ENCODE peak calls at places on chromosomes 12 and 14, in eight cellular contexts. G, D, A, Y, J, E, B and O are unnamed samples.

GRCh38 chr14:99255621-99256482 is 16.1 kb downstream of the BCL11B start:
- DNase-seq in G (no peak), J (no peak), A (no peak), Y (no peak), E (peak), B (no peak), D (no peak), O (no peak)

GRCh38 chr12:130945793-130946492 is 7.8 kb upstream of the ADGRD1 start:
- DNase-seq in G (peak), Y (no peak), E (no peak), J (no peak), A (no peak), D (no peak), B (no peak), O (no peak)

GRCh38 chr12:54603872-54604271 is 15.4 kb upstream of the PPP1R1A start:
- DNase-seq in D (no peak), G (no peak), J (no peak), A (no peak), B (no peak), Y (no peak), E (no peak), O (no peak)

GRCh38 chr12:49323524-49324097 is 556 bp downstream of the TROAP start:
- DNase-seq in Y (no peak), G (no peak), J (no peak), A (no peak), B (peak), E (no peak), D (no peak), O (no peak)

GRCh38 chr12:89497005-89497404 is 27.6 kb downstream of the GALNT4 start:
- DNase-seq in A (no peak), D (no peak), B (no peak), Y (no peak), E (no peak), J (no peak), G (no peak), O (no peak)

GRCh38 chr12:53098354-53098981 is 1.0 kb downstream of the IGFBP6 start:
- DNase-seq in D (no peak), B (no peak), Y (no peak), E (no peak), A (peak), J (peak), G (peak), O (no peak)

GRCh38 chr12:67155863-67156262 is 113.3 kb upstream of the CAND1 start:
- DNase-seq in G (no peak), Y (no peak), E (no peak), B (no peak), J (no peak), D (no peak), A (no peak), O (no peak)

GRCh38 chr14:51473351-51473750 is 178.4 kb upstream of the FRMD6 start:
- DNase-seq in B (no peak), J (no peak), A (no peak), E (no peak), Y (no peak), D (no peak), G (no peak), O (no peak)

GRCh38 chr14:78302841-78303240 is 132.7 kb downstream of the NRXN3 start:
- DNase-seq in A (no peak), G (no peak), J (no peak), E (no peak), B (no peak), Y (no peak), D (no peak), O (no peak)

GRCh38 chr12:100253437-100253836 is 13.4 kb downstream of the DEPDC4 start:
- DNase-seq in D (no peak), A (no peak), E (no peak), J (no peak), Y (no peak), B (no peak), G (no peak), O (no peak)

GRCh38 chr12:124906606-124907261 is 7.7 kb downstream of the UBC start:
- DNase-seq in A (peak), B (peak), E (peak), D (peak), Y (peak), J (peak), G (peak), O (peak)

GRCh38 chr14:50038398-50039119 is 77.8 kb downstream of the VCPKMT start:
- DNase-seq in D (no peak), J (no peak), E (no peak), A (peak), G (peak), Y (peak), B (no peak), O (no peak)
- TF ChIP-seq CTCF in D (no peak), J (no peak), E (no peak), A (no peak), G (no peak), Y (no peak), B (no peak), O (no peak)

GRCh38 chr12:64678248-64678647 is 68.0 kb downstream of the RASSF3 start:
- DNase-seq in D (no peak), G (no peak), B (no peak), A (no peak), Y (no peak), J (peak), E (no peak), O (no peak)
- TF ChIP-seq CTCF in D (no peak), G (no peak), B (no peak), A (no peak), Y (no peak), J (peak), E (no peak), O (peak)

GRCh38 chr14:52923902-52924575 is 26.8 kb downstream of the FERMT2 start:
- DNase-seq in Y (no peak), B (no peak), A (no peak), J (no peak), D (no peak), G (no peak), E (no peak), O (no peak)
- TF ChIP-seq CTCF in Y (no peak), B (no peak), A (no peak), J (peak), D (no peak), G (no peak), E (no peak), O (no peak)

DNA sequence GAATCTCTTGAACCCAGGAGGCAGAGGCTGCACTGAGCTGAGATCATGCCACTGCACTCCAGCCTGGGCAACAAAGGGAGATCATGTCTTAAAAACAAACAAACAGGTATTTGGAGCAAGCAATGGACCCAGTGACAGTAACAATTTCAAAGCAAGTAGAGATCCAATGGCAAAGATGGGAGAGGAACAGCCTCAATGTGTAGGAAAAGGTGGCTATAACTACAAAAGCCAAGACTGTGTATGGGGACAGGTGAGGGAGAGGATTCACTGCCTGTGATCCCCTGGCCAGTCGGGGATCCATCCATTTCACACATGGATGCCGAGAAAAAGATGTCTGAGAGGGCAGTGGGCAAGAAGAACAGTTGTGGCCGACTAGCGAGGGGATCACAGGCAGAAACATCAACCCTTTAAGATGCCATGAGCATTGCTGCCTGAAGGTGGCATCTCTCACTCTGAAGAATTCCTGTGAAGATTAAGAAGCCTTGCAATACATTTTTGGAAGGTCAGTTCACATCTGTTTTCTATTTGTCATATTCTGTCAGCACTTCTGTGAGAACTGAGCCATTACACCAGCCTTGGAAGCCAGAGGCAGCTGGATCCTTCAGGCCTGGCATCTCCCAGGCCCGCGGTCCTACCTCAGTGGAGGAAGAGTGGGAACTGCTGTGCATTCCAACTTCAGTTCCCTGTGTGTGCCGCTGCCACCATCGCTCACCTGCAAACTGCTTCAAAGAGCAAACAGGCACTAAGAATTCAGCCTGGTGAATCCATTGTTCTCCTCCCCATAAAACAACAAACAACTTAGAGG is 54.5 kb upstream of the FRS2 start:
- DNase-seq in Y (peak), B (peak), G (peak), J (peak), D (peak), E (peak), A (peak), O (no peak)
- TF ChIP-seq CTCF in Y (peak), B (peak), G (peak), J (peak), D (peak), E (peak), A (peak), O (peak)

GRCh38 chr12:109739747-109740693 is 26.4 kb downstream of the FAM222A start:
- DNase-seq in B (peak), J (no peak), G (no peak), A (peak), E (peak), Y (no peak), D (no peak), O (no peak)
- TF ChIP-seq CTCF in B (no peak), J (no peak), G (peak), A (no peak), E (no peak), Y (peak), D (peak), O (peak)

DNA sequence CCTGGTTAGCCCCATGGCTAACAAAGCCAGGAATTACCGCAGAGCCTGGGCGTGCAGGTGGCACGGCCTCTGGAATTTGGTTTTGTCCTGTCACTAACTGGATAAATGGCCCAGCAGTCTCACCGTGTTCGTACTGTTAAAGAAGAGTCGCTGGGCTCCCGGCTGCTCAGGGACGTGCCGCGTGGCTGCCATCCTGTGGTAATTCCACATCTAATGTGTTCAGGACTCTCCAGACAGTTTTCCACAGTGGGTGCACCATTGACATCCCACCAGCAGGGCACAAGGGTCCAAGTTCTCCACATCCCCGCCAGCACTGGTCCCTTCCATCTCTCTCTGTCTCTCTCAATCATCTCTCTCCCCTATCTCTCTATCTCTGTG is 19.6 kb downstream of the NOC4L start:
- DNase-seq in B (no peak), E (no peak), G (no peak), Y (no peak), A (no peak), J (no peak), D (no peak), O (no peak)
- TF ChIP-seq CTCF in B (no peak), E (no peak), G (peak), Y (peak), A (no peak), J (no peak), D (peak), O (peak)

GRCh38 chr14:68094158-68094557 is 274.6 kb downstream of the RAD51B start:
- DNase-seq in J (no peak), E (no peak), D (no peak), G (no peak), Y (no peak), B (no peak), A (no peak), O (no peak)
- TF ChIP-seq CTCF in J (no peak), E (no peak), D (no peak), G (no peak), Y (no peak), B (no peak), A (no peak), O (no peak)